ENCODE peak calls at places on chromosomes 1 and 21, in six cellular contexts. N is K562, Y is transverse colon, T is A549, L is ovary, I is HepG2. S is an unnamed sample.

GRCh38 chr1:34710811-34711210 is 44.0 kb upstream of the GJB5 start:
- DNase-seq in N (no peak), Y (no peak), T (no peak), L (no peak), I (no peak), S (no peak)

GRCh38 chr1:74937176-74937575 is 197.0 kb upstream of the LHX8 start:
- DNase-seq in N (no peak), Y (no peak), T (no peak), L (no peak), I (no peak), S (no peak)

GRCh38 chr1:4395158-4395557 is 259.3 kb upstream of the AJAP1 start:
- DNase-seq in N (no peak), Y (no peak), T (no peak), L (no peak), I (no peak), S (no peak)

GRCh38 chr1:87763498-87763897 is 434.8 kb downstream of the LMO4 start:
- DNase-seq in N (no peak), Y (no peak), T (no peak), L (no peak), I (no peak), S (no peak)

GRCh38 chr1:39076799-39077148 is 50.6 kb downstream of the NDUFS5 start:
- DNase-seq in N (no peak), Y (no peak), T (no peak), L (no peak), I (no peak), S (no peak)

GRCh38 chr1:153587314-153587713 is 21.7 kb upstream of the S100A2 start:
- DNase-seq in N (no peak), Y (no peak), T (no peak), L (no peak), I (no peak), S (no peak)

GRCh38 chr1:92538413-92539061 is 51.8 kb upstream of the GFI1 start:
- DNase-seq in N (no peak), Y (no peak), T (no peak), L (no peak), I (no peak), S (no peak)

GRCh38 chr1:199041173-199041914 is 402.5 kb downstream of the PTPRC start:
- DNase-seq in N (no peak), Y (no peak), T (no peak), L (no peak), I (no peak), S (no peak)

GRCh38 chr21:28761709-28762356 is 230.8 kb downstream of the LTN1 start:
- DNase-seq in N (no peak), Y (no peak), T (no peak), L (no peak), I (no peak), S (no peak)

GRCh38 chr1:247373721-247374141 is 42.1 kb upstream of the ZNF496 start:
- DNase-seq in N (peak; percentile 42), Y (peak; percentile 46), T (no peak), L (peak; percentile 62), I (peak; percentile 6), S (peak; percentile 48)

GRCh38 chr1:223492044-223492443 is 98.8 kb downstream of the CCDC185 start:
- DNase-seq in N (no peak), Y (no peak), T (no peak), L (no peak), I (no peak), S (no peak)

GRCh38 chr1:3074297-3074741 is 5.3 kb downstream of the PRDM16 start:
- DNase-seq in N (no peak), Y (no peak), T (no peak), L (no peak), I (no peak), S (peak; percentile 78)

GRCh38 chr1:46466477-46467182 is 23.0 kb upstream of the DMBX1 start:
- DNase-seq in N (peak; percentile 49), Y (no peak), T (peak; percentile 18), L (no peak), I (no peak), S (peak; percentile 28)

GRCh38 chr1:220001095-220001501 is 45.2 kb downstream of the EPRS1 start:
- DNase-seq in N (no peak), Y (no peak), T (no peak), L (no peak), I (no peak), S (no peak)

GRCh38 chr21:39125752-39126485 is 57.3 kb downstream of the PSMG1 start:
- DNase-seq in N (no peak), Y (peak; percentile 51), T (no peak), L (peak; percentile 51), I (peak; percentile 80), S (peak; percentile 55)

GRCh38 chr1:26915204-26915842 is 1.5 kb upstream of the NR0B2 start:
- DNase-seq in N (no peak), Y (no peak), T (no peak), L (no peak), I (peak; percentile 56), S (peak; percentile 69)

GRCh38 chr1:227885135-227885647 is 62.5 kb downstream of the WNT9A start:
- DNase-seq in N (no peak), Y (no peak), T (no peak), L (peak; percentile 23), I (no peak), S (peak; percentile 24)

GRCh38 chr1:22052115-22053017 is at the start of gene CDC42:
- DNase-seq in N (peak; percentile 96), Y (peak; percentile 98), T (peak; percentile 61), L (peak; percentile 97), I (peak; percentile 91), S (peak; percentile 98)
- TF ChIP-seq EP300 in N (no peak), Y (no peak), T (no peak), L (no peak), I (no peak), S (no peak)

GRCh38 chr1:210049616-210050015 is 111.6 kb downstream of the SYT14 start:
- DNase-seq in N (no peak), Y (no peak), T (no peak), L (no peak), I (no peak), S (no peak)

GRCh38 chr1:210057593-210057992 is 119.6 kb downstream of the SYT14 start:
- DNase-seq in N (no peak), Y (no peak), T (no peak), L (no peak), I (no peak), S (no peak)

GRCh38 chr1:210053126-210053525 is 115.1 kb downstream of the SYT14 start:
- DNase-seq in N (no peak), Y (no peak), T (no peak), L (no peak), I (no peak), S (no peak)
- TF ChIP-seq EP300 in N (no peak), Y (no peak), T (no peak), L (no peak), I (no peak), S (no peak)

GRCh38 chr1:154937051-154937987 is 800 bp upstream of the PMVK start:
- DNase-seq in N (peak; percentile 90), Y (peak; percentile 92), T (peak; percentile 94), L (peak; percentile 95), I (peak; percentile 75), S (peak; percentile 91)
- TF ChIP-seq EP300 in N (no peak), Y (peak; percentile 77), T (no peak), L (peak; percentile 45), I (no peak), S (no peak)

DNA sequence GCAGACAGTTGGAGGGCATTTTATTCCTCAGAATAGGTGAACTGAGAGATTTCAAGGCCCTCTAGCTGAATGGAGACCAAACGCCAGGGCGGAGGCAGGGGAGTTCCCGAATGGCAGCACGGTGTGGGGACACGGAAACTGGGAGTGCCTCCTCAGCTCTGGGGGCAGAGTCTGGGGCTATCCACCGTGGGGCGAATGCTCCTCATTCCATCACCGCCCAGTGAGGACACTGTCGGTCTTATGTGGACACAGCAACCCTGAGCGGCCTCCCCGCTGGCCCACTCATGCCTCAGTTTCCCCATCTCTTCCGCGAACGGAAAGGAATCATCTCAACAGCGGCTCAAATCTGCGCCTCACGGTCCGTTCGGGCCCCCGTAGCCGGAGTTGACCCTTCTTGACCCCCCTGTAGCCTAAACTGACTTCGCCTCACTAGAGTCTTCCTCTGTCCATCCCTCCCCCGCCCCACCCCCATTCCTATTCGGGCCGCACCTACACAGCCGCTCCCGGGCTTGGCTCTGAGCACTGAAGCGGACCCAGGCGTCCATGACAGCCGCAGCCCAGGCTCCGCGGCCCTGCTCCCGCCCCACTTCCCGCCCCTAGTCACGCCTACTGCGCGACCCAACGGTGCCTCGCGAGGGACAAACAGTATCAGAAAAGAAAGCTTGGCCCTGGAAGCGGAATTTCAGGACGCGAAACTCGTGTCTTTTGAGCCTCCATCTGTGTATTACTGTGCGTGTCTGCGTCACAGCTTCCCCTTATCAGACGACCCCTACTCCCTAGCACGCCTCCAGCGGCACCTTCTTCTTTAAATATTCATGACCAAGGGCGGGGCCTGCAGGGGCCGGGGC is at the start of gene PEX11B:
- DNase-seq in N (peak; percentile 84), Y (peak; percentile 91), T (peak; percentile 87), L (peak; percentile 90), I (peak; percentile 70), S (peak; percentile 91)
- TF ChIP-seq EP300 in N (peak; percentile 19), Y (no peak), T (no peak), L (no peak), I (no peak), S (no peak)